ENCODE peak calls at places on chromosomes 6 and 20, in six cellular contexts. N is mesendoderm, J is IMR-90, L is K562, Y is neuronal stem cell, S is HCT116. A is an unnamed sample.

GRCh38 chr6:155328539-155329459 is 14.5 kb upstream of the TFB1M start:
- DNase-seq in Y (no peak), N (peak; percentile 62), J (peak; percentile 12), S (no peak), L (no peak), A (no peak)

GRCh38 chr6:5274231-5274630 is 12.9 kb downstream of the FARS2 start:
- DNase-seq in N (no peak), Y (no peak), L (no peak), J (no peak), S (no peak), A (no peak)

GRCh38 chr20:1474817-1475603 is 8.4 kb upstream of the NSFL1C start:
- DNase-seq in N (peak; percentile 79), J (no peak), L (no peak), Y (no peak), S (no peak), A (no peak)

GRCh38 chr6:157563611-157564284 is 182.8 kb downstream of the ZDHHC14 start:
- DNase-seq in L (no peak), N (no peak), J (no peak), Y (no peak), S (no peak), A (peak; percentile 50)

GRCh38 chr6:96784650-96785049 is 52.6 kb downstream of the GPR63 start:
- DNase-seq in S (no peak), J (no peak), Y (no peak), N (no peak), L (no peak), A (no peak)

GRCh38 chr20:38373231-38373867 is 27.1 kb downstream of the LBP start:
- DNase-seq in J (no peak), N (peak; percentile 26), S (no peak), L (no peak), Y (no peak), A (no peak)

GRCh38 chr6:18561006-18561750 is 174.0 kb downstream of the RNF144B start:
- DNase-seq in L (no peak), Y (no peak), J (no peak), S (no peak), N (no peak), A (no peak)

GRCh38 chr6:154267508-154268106 is 89.0 kb downstream of the IPCEF1 start:
- DNase-seq in L (no peak), N (no peak), Y (no peak), S (no peak), J (no peak), A (no peak)

GRCh38 chr6:142088858-142089216 is 43.9 kb upstream of the GJE1 start:
- DNase-seq in J (peak; percentile 58), L (no peak), S (no peak), Y (no peak), N (peak; percentile 65), A (peak; percentile 39)

GRCh38 chr20:46119028-46119546 is 973 bp downstream of the CD40 start:
- DNase-seq in J (no peak), L (peak; percentile 39), S (no peak), N (no peak), Y (no peak), A (no peak)

GRCh38 chr6:30743099-30744053 is 889 bp upstream of the FLOT1 start:
- DNase-seq in L (peak; percentile 65), Y (no peak), S (no peak), N (no peak), J (peak; percentile 33), A (peak; percentile 64)
- H3K4me3 ChIP-seq in L (peak overlapping the region; percentile 91), Y (peak overlapping the region; percentile 99), S (peak overlapping the region; percentile 85), N (peak overlapping the region; percentile 99), J (peak overlapping the region; percentile 96), A (peak overlapping the region; percentile 93)

GRCh38 chr6:36838896-36839818 is at the start of gene CPNE5:
- DNase-seq in L (peak; percentile 65), S (no peak), Y (no peak), J (no peak), N (peak; percentile 35), A (peak; percentile 38)
- H3K9ac ChIP-seq in L (no peak within 1 kb of the TSS), S (no peak within 1 kb of the TSS), Y (peak within 1 kb of the TSS; percentile 82), J (peak within 1 kb of the TSS; percentile 14), N (peak within 1 kb of the TSS; percentile 64), A (no peak within 1 kb of the TSS)

GRCh38 chr20:50512323-50512722 is 2.1 kb downstream of the PTPN1 start:
- DNase-seq in S (no peak), L (no peak), N (peak; percentile 65), J (no peak), Y (no peak), A (no peak)
- H3K4me3 ChIP-seq in S (no peak overlapping the region), L (peak overlapping the region; percentile 64), N (no peak overlapping the region), J (peak overlapping the region; percentile 72), Y (peak overlapping the region; percentile 85), A (peak overlapping the region; percentile 83)

GRCh38 chr20:49445176-49445575 is 37.3 kb downstream of the KCNB1 start:
- DNase-seq in S (no peak), N (peak; percentile 51), J (no peak), L (no peak), Y (no peak), A (no peak)
- H3K9ac ChIP-seq in S (no peak overlapping the region), N (no peak overlapping the region), J (no peak overlapping the region), L (no peak overlapping the region), Y (no peak overlapping the region), A (no peak overlapping the region)

GRCh38 chr6:130222775-130223174 is at the start of gene SAMD3:
- DNase-seq in N (no peak), J (no peak), L (no peak), S (no peak), Y (no peak), A (no peak)

GRCh38 chr6:130216630-130217029 is 6.1 kb downstream of the SAMD3 start:
- DNase-seq in J (no peak), Y (no peak), L (no peak), S (no peak), N (peak; percentile 75), A (no peak)

GRCh38 chr6:130223508-130223907 is 757 bp upstream of the SAMD3 start:
- DNase-seq in Y (no peak), L (no peak), N (no peak), J (no peak), S (no peak), A (no peak)

GRCh38 chr6:130215526-130215925 is 7.2 kb downstream of the SAMD3 start:
- DNase-seq in Y (no peak), L (no peak), S (no peak), J (no peak), N (peak; percentile 99), A (no peak)

DNA sequence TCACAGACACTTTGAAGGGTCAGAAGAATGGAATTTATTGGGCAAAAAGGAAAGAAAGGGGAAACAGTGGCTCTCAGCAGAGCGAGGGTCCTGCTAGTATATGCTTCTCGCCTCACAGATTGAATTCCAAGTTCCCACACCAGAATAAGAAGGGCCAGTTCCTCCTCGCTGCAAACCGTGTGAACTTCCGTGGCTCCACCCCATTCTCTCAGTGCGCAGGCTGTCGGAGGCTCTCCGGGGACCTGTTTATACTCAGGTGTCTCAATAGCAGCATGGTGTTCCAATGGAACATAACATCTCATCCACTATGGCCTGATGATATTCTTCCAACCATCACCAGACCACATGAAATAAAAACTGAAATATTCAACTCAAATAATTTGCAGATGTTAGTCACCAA is 4.6 kb downstream of the SAMD3 start:
- DNase-seq in N (no peak), S (no peak), J (no peak), Y (no peak), L (no peak), A (no peak)
- H3K4me3 ChIP-seq in N (no peak overlapping the region), S (no peak overlapping the region), J (no peak overlapping the region), Y (no peak overlapping the region), L (no peak overlapping the region), A (no peak overlapping the region)

GRCh38 chr6:2507016-2507415 is 243.7 kb downstream of the MYLK4 start:
- DNase-seq in N (no peak), Y (no peak), L (no peak), J (no peak), S (no peak), A (no peak)
- H3K9ac ChIP-seq in N (no peak overlapping the region), Y (no peak overlapping the region), L (no peak overlapping the region), J (no peak overlapping the region), S (no peak overlapping the region), A (no peak overlapping the region)